ENCODE peak calls at places on chromosome 19, in eight cellular contexts. X is activated naive CD4-positive, alpha-beta T cell treated with anti-CD3 and anti-CD28 coated beads for 36 hours; L is Right ventricle myocardium superior; P is SK-N-DZ; D is HT1080; F is transverse colon; J is CD4-positive, alpha-beta T cell; Q is amniotic epithelial cell. H is an unnamed sample.
A peak's percentile ranks its signal among the peaks of the same experiment; 100 is the strongest.

GRCh38 chr19:46659151-46660007 is 1.6 kb downstream of the DACT3 start:
- DNase-seq in X (peak; percentile 29), L (no peak), P (peak; percentile 29), D (no peak), F (peak; percentile 31), J (no peak), Q (no peak), H (no peak)

GRCh38 chr19:46979103-46979769 is 40.4 kb upstream of the NPAS1 start:
- DNase-seq in X (no peak), L (no peak), P (no peak), D (no peak), F (no peak), J (no peak), Q (no peak), H (no peak)

GRCh38 chr19:55406869-55407624 is 541 bp downstream of the UBE2S start:
- DNase-seq in X (peak; percentile 40), L (peak; percentile 59), P (no peak), D (no peak), F (peak; percentile 51), J (no peak), Q (peak; percentile 33), H (no peak)

GRCh38 chr19:10111405-10111811 is at the start of gene P2RY11:
- DNase-seq in X (peak; percentile 26), L (no peak), P (no peak), D (no peak), F (peak; percentile 49), J (no peak), Q (no peak), H (no peak)

GRCh38 chr19:42441047-42441440 is 1.7 kb downstream of the CXCL17 start:
- DNase-seq in X (no peak), L (no peak), P (no peak), D (no peak), F (no peak), J (no peak), Q (no peak), H (no peak)

GRCh38 chr19:10388957-10389356 is 8.6 kb upstream of the TYK2 start:
- DNase-seq in X (peak; percentile 91), L (peak; percentile 93), P (peak; percentile 75), D (peak; percentile 67), F (peak; percentile 93), J (peak; percentile 84), Q (peak; percentile 67), H (peak; percentile 79)

GRCh38 chr19:12868540-12869112 is 12.6 kb downstream of the DNASE2 start:
- DNase-seq in X (no peak), L (peak; percentile 34), P (no peak), D (no peak), F (no peak), J (no peak), Q (peak; percentile 18), H (no peak)

GRCh38 chr19:2983351-2984195 is 6.2 kb downstream of the TLE6 start:
- DNase-seq in X (no peak), L (peak; percentile 81), P (peak; percentile 95), D (peak; percentile 17), F (peak; percentile 30), J (no peak), Q (peak; percentile 62), H (no peak)

GRCh38 chr19:10431254-10431942 is 11.1 kb downstream of the PDE4A start:
- DNase-seq in X (peak; percentile 67), L (peak; percentile 56), P (no peak), D (peak; percentile 54), F (peak; percentile 61), J (no peak), Q (peak; percentile 29), H (no peak)

GRCh38 chr19:40596608-40597328 is 4.4 kb upstream of the LTBP4 start:
- DNase-seq in X (no peak), L (peak; percentile 77), P (no peak), D (peak; percentile 51), F (peak; percentile 56), J (no peak), Q (peak; percentile 43), H (no peak)

GRCh38 chr19:44111910-44112463 is 1.2 kb upstream of the ZNF225 start:
- DNase-seq in X (peak; percentile 13), L (no peak), P (peak; percentile 84), D (peak; percentile 39), F (no peak), J (no peak), Q (peak; percentile 89), H (peak; percentile 96)

GRCh38 chr19:40139533-40140287 is 49.0 kb upstream of the ZNF780A start:
- DNase-seq in X (no peak), L (no peak), P (peak; percentile 64), D (peak; percentile 37), F (no peak), J (no peak), Q (peak; percentile 53), H (peak; percentile 64)

GRCh38 chr19:53813996-53814395 is 10.1 kb downstream of the NLRP12 start:
- DNase-seq in X (no peak), L (no peak), P (no peak), D (peak; percentile 16), F (no peak), J (no peak), Q (peak; percentile 72), H (peak; percentile 90)

GRCh38 chr19:41521860-41522555 is 54.0 kb upstream of the CEACAM21 start:
- DNase-seq in X (peak; percentile 39), L (peak; percentile 48), P (no peak), D (no peak), F (no peak), J (no peak), Q (no peak), H (no peak)

GRCh38 chr19:29539131-29539530 is 13.3 kb downstream of the VSTM2B start:
- DNase-seq in X (no peak), L (no peak), P (no peak), D (no peak), F (no peak), J (no peak), Q (no peak), H (no peak)

GRCh38 chr19:41991025-41991424 is 3.0 kb downstream of the ATP1A3 start:
- DNase-seq in X (no peak), L (peak; percentile 83), P (no peak), D (no peak), F (no peak), J (no peak), Q (no peak), H (no peak)

GRCh38 chr19:38004505-38005223 is 97.7 kb downstream of the SIPA1L3 start:
- DNase-seq in X (peak; percentile 22), L (peak; percentile 85), P (peak; percentile 63), D (peak; percentile 96), F (peak; percentile 67), J (no peak), Q (peak; percentile 95), H (peak; percentile 56)

GRCh38 chr19:48683349-48683748 is 10.5 kb upstream of the NTN5 start:
- DNase-seq in X (peak; percentile 43), L (peak; percentile 83), P (peak; percentile 49), D (no peak), F (no peak), J (no peak), Q (peak; percentile 8), H (no peak)

GRCh38 chr19:54708781-54709180 is 15.5 kb upstream of the KIR3DL3 start:
- DNase-seq in X (no peak), L (no peak), P (no peak), D (no peak), F (no peak), J (no peak), Q (no peak), H (no peak)

GRCh38 chr19:47790398-47790814 is 11.9 kb downstream of the SELENOW start:
- DNase-seq in X (peak; percentile 90), L (peak; percentile 90), P (peak; percentile 39), D (peak; percentile 48), F (peak; percentile 85), J (peak; percentile 81), Q (peak; percentile 59), H (peak; percentile 73)

GRCh38 chr19:17860331-17860992 is 752 bp downstream of the RPL18A start:
- DNase-seq in X (no peak), L (no peak), P (no peak), D (no peak), F (no peak), J (no peak), Q (no peak), H (no peak)

GRCh38 chr19:40337107-40337506 is 11.1 kb downstream of the C19orf47 start:
- DNase-seq in X (no peak), L (no peak), P (no peak), D (no peak), F (no peak), J (no peak), Q (no peak), H (no peak)

GRCh38 chr19:14595558-14595957 is 12.7 kb downstream of the CLEC17A start:
- DNase-seq in X (no peak), L (no peak), P (no peak), D (no peak), F (no peak), J (no peak), Q (no peak), H (no peak)

GRCh38 chr19:39314016-39314728 is 6.5 kb downstream of the LRFN1 start:
- DNase-seq in X (no peak), L (no peak), P (no peak), D (no peak), F (no peak), J (no peak), Q (no peak), H (no peak)

GRCh38 chr19:33508941-33509614 is 12.5 kb downstream of the PEPD start:
- DNase-seq in X (no peak), L (no peak), P (no peak), D (peak; percentile 63), F (no peak), J (no peak), Q (no peak), H (no peak)

GRCh38 chr19:48111280-48111679 is 663 bp upstream of the PLA2G4C start:
- DNase-seq in X (no peak), L (no peak), P (no peak), D (no peak), F (no peak), J (no peak), Q (no peak), H (no peak)

GRCh38 chr19:57578487-57579205 is at the start of gene ZNF416:
- DNase-seq in X (peak; percentile 98), L (peak; percentile 97), P (peak; percentile 95), D (peak; percentile 97), F (peak; percentile 97), J (peak; percentile 93), Q (peak; percentile 98), H (peak; percentile 98)

GRCh38 chr19:35161434-35161743 is 6.9 kb downstream of the FXYD5 start:
- DNase-seq in X (no peak), L (no peak), P (no peak), D (no peak), F (no peak), J (no peak), Q (no peak), H (no peak)

GRCh38 chr19:1073956-1074511 is 7.1 kb downstream of the ARHGAP45 start:
- DNase-seq in X (no peak), L (no peak), P (no peak), D (no peak), F (no peak), J (no peak), Q (no peak), H (no peak)

GRCh38 chr19:13212759-13213330 is 62.6 kb downstream of the IER2 start:
- DNase-seq in X (peak; percentile 89), L (peak; percentile 71), P (peak; percentile 52), D (peak; percentile 57), F (peak; percentile 80), J (peak; percentile 65), Q (peak; percentile 31), H (peak; percentile 59)

H was measured in RKO.